ENCODE peak calls at places on chromosomes 12 and 14, in seven cellular contexts. N is NCI-H2081; T is PC-3; H is activated T-helper 9 cell treated with anti-CD3 and anti-CD28 coated beads, Interleukin-2, amount 50 U/mL, for 16 hours; X is thoracic aorta; V is NCI-H1092; J is GM23338. P is an unnamed sample.

GRCh38 chr12:62632521-62632920 is 165.9 kb downstream of the MON2 start:
- DNase-seq in X (no peak), J (peak; percentile 72), H (no peak), N (peak; percentile 36), T (no peak), V (peak; percentile 21), P (peak; percentile 66)

GRCh38 chr14:101501858-101502615 is 59.3 kb upstream of the DIO3 start:
- DNase-seq in H (no peak), N (no peak), T (no peak), X (no peak), V (no peak), J (no peak), P (no peak)

GRCh38 chr12:28172434-28173030 is 17.7 kb upstream of the CCDC91 start:
- DNase-seq in J (peak; percentile 66), H (no peak), X (no peak), V (no peak), T (peak; percentile 90), N (peak; percentile 13), P (peak; percentile 28)

GRCh38 chr14:103686831-103687485 is 28.3 kb downstream of the XRCC3 start:
- DNase-seq in H (no peak), V (no peak), X (no peak), T (no peak), J (no peak), N (no peak), P (no peak)

GRCh38 chr14:72736348-72736747 is 157.6 kb downstream of the DPF3 start:
- DNase-seq in V (no peak), H (no peak), X (no peak), T (peak; percentile 27), N (no peak), J (peak; percentile 11), P (no peak)

GRCh38 chr14:68981539-68981976 is 2.5 kb upstream of the ACTN1 start:
- DNase-seq in N (no peak), V (no peak), X (no peak), T (no peak), J (no peak), H (no peak), P (no peak)

GRCh38 chr14:94142247-94142646 is 12.8 kb upstream of the IFI27L2 start:
- DNase-seq in N (no peak), H (no peak), V (no peak), T (no peak), X (no peak), J (no peak), P (no peak)

GRCh38 chr14:104563191-104563741 is 16.3 kb upstream of the C14orf180 start:
- DNase-seq in H (no peak), T (no peak), J (no peak), X (no peak), V (no peak), N (no peak), P (no peak)

GRCh38 chr12:109815874-109816617 is 17.2 kb downstream of the TRPV4 start:
- DNase-seq in N (no peak), V (no peak), H (no peak), J (no peak), T (no peak), X (no peak), P (no peak)

GRCh38 chr12:93895096-93895460 is 217.9 kb downstream of the CRADD start:
- DNase-seq in X (no peak), N (no peak), H (no peak), J (peak; percentile 23), V (no peak), T (no peak), P (no peak)

GRCh38 chr12:56931474-56931978 is 2.7 kb downstream of the SDR9C7 start:
- DNase-seq in V (no peak), X (no peak), T (peak; percentile 16), J (peak; percentile 69), H (no peak), N (no peak), P (peak; percentile 24)

GRCh38 chr12:102748704-102749103 is 168.3 kb downstream of the PAH start:
- DNase-seq in H (no peak), N (no peak), T (no peak), X (no peak), V (no peak), J (no peak), P (no peak)

GRCh38 chr12:91555981-91556380 is 373.4 kb upstream of the DCN start:
- DNase-seq in T (no peak), J (no peak), H (no peak), N (no peak), X (no peak), V (no peak), P (no peak)

GRCh38 chr12:53825246-53826081 is 73.7 kb upstream of the CISTR start:
- DNase-seq in J (no peak), H (no peak), T (peak; percentile 98), V (no peak), X (no peak), N (no peak), P (no peak)

GRCh38 chr12:25424186-25424854 is 128.8 kb downstream of the LMNTD1 start:
- DNase-seq in V (no peak), J (no peak), X (no peak), N (no peak), H (no peak), T (no peak), P (no peak)

P was measured in pons.